ENCODE peak calls at places on chromosomes 7 and 10, in eight cellular contexts. One of them, this sample, is unnamed.

GRCh38 chr10:61732635-61733278 is 70.0 kb downstream of the CABCOCO1 start:
- DNase-seq in spleen: no peak
- DNase-seq in brain microvascular endothelial cell: no peak
- DNase-seq in astrocyte: no peak
- DNase-seq in GM23248: no peak
- DNase-seq in mesendoderm: no peak
- DNase-seq in AG09309: no peak
- DNase-seq in HCT116: no peak
- DNase-seq in this sample: no peak

GRCh38 chr7:149257146-149257545 is 4.8 kb upstream of the ZNF783 start:
- DNase-seq in spleen: no peak
- DNase-seq in brain microvascular endothelial cell: no peak
- DNase-seq in astrocyte: no peak
- DNase-seq in GM23248: peak; percentile 67
- DNase-seq in mesendoderm: no peak
- DNase-seq in AG09309: no peak
- DNase-seq in HCT116: no peak
- DNase-seq in this sample: no peak

GRCh38 chr7:20581956-20582355 is 33.5 kb upstream of the ABCB5 start:
- DNase-seq in spleen: no peak
- DNase-seq in brain microvascular endothelial cell: no peak
- DNase-seq in astrocyte: no peak
- DNase-seq in GM23248: no peak
- DNase-seq in mesendoderm: no peak
- DNase-seq in AG09309: no peak
- DNase-seq in HCT116: no peak
- DNase-seq in this sample: no peak

GRCh38 chr7:131306777-131307176 is 20.9 kb upstream of the MKLN1 start:
- DNase-seq in spleen: no peak
- DNase-seq in brain microvascular endothelial cell: no peak
- DNase-seq in astrocyte: no peak
- DNase-seq in GM23248: no peak
- DNase-seq in mesendoderm: no peak
- DNase-seq in AG09309: no peak
- DNase-seq in HCT116: no peak
- DNase-seq in this sample: no peak

GRCh38 chr7:71488308-71488707 is 356.4 kb downstream of the GALNT17 start:
- DNase-seq in spleen: no peak
- DNase-seq in brain microvascular endothelial cell: peak; percentile 22
- DNase-seq in astrocyte: peak; percentile 64
- DNase-seq in GM23248: peak; percentile 39
- DNase-seq in mesendoderm: no peak
- DNase-seq in AG09309: no peak
- DNase-seq in HCT116: no peak
- DNase-seq in this sample: no peak

GRCh38 chr10:71505366-71505760 is 108.6 kb downstream of the CDH23 start:
- DNase-seq in spleen: peak; percentile 53
- DNase-seq in brain microvascular endothelial cell: no peak
- DNase-seq in astrocyte: no peak
- DNase-seq in GM23248: no peak
- DNase-seq in mesendoderm: no peak
- DNase-seq in AG09309: no peak
- DNase-seq in HCT116: no peak
- DNase-seq in this sample: no peak

GRCh38 chr10:58963723-58964124 is 212.7 kb upstream of the PHYHIPL start:
- DNase-seq in spleen: no peak
- DNase-seq in brain microvascular endothelial cell: no peak
- DNase-seq in astrocyte: no peak
- DNase-seq in GM23248: no peak
- DNase-seq in mesendoderm: peak; percentile 60
- DNase-seq in AG09309: no peak
- DNase-seq in HCT116: no peak
- DNase-seq in this sample: no peak

GRCh38 chr7:41428330-41428729 is 274.6 kb downstream of the INHBA start:
- DNase-seq in spleen: no peak
- DNase-seq in brain microvascular endothelial cell: no peak
- DNase-seq in astrocyte: no peak
- DNase-seq in GM23248: peak; percentile 12
- DNase-seq in mesendoderm: no peak
- DNase-seq in AG09309: no peak
- DNase-seq in HCT116: no peak
- DNase-seq in this sample: no peak

GRCh38 chr7:84783161-84783803 is 403.6 kb downstream of the SEMA3D start:
- DNase-seq in spleen: no peak
- DNase-seq in brain microvascular endothelial cell: no peak
- DNase-seq in astrocyte: peak; percentile 3
- DNase-seq in GM23248: peak; percentile 30
- DNase-seq in mesendoderm: no peak
- DNase-seq in AG09309: no peak
- DNase-seq in HCT116: no peak
- DNase-seq in this sample: no peak

GRCh38 chr10:5588603-5589002 is 63.8 kb downstream of the CALML3 start:
- DNase-seq in spleen: no peak
- DNase-seq in brain microvascular endothelial cell: no peak
- DNase-seq in astrocyte: no peak
- DNase-seq in GM23248: no peak
- DNase-seq in mesendoderm: no peak
- DNase-seq in AG09309: no peak
- DNase-seq in HCT116: no peak
- DNase-seq in this sample: no peak

GRCh38 chr10:8158439-8159071 is 104.1 kb downstream of the GATA3 start:
- DNase-seq in spleen: no peak
- DNase-seq in brain microvascular endothelial cell: no peak
- DNase-seq in astrocyte: peak; percentile 23
- DNase-seq in GM23248: no peak
- DNase-seq in mesendoderm: no peak
- DNase-seq in AG09309: no peak
- DNase-seq in HCT116: no peak
- DNase-seq in this sample: no peak

GRCh38 chr10:18005781-18006456 is 54.2 kb downstream of the SLC39A12 start:
- DNase-seq in spleen: no peak
- DNase-seq in brain microvascular endothelial cell: peak; percentile 83
- DNase-seq in astrocyte: peak; percentile 79
- DNase-seq in GM23248: peak; percentile 66
- DNase-seq in mesendoderm: no peak
- DNase-seq in AG09309: no peak
- DNase-seq in HCT116: no peak
- DNase-seq in this sample: no peak

GRCh38 chr7:140197938-140198337 is 21.2 kb upstream of the KDM7A start:
- DNase-seq in spleen: no peak
- DNase-seq in brain microvascular endothelial cell: no peak
- DNase-seq in astrocyte: no peak
- DNase-seq in GM23248: no peak
- DNase-seq in mesendoderm: no peak
- DNase-seq in AG09309: no peak
- DNase-seq in HCT116: no peak
- DNase-seq in this sample: no peak

GRCh38 chr10:11359849-11360248 is 251.6 kb downstream of the USP6NL start:
- DNase-seq in spleen: no peak
- DNase-seq in brain microvascular endothelial cell: no peak
- DNase-seq in astrocyte: no peak
- DNase-seq in GM23248: no peak
- DNase-seq in mesendoderm: no peak
- DNase-seq in AG09309: no peak
- DNase-seq in HCT116: no peak
- DNase-seq in this sample: no peak

GRCh38 chr10:24826022-24826421 is 102.3 kb upstream of the ARHGAP21 start:
- DNase-seq in spleen: no peak
- DNase-seq in brain microvascular endothelial cell: peak; percentile 53
- DNase-seq in astrocyte: peak; percentile 61
- DNase-seq in GM23248: peak; percentile 84
- DNase-seq in mesendoderm: no peak
- DNase-seq in AG09309: peak; percentile 44
- DNase-seq in HCT116: no peak
- DNase-seq in this sample: no peak

GRCh38 chr10:129341131-129341530 is 125.9 kb upstream of the MGMT start:
- DNase-seq in spleen: no peak
- DNase-seq in brain microvascular endothelial cell: no peak
- DNase-seq in astrocyte: no peak
- DNase-seq in GM23248: no peak
- DNase-seq in mesendoderm: no peak
- DNase-seq in AG09309: no peak
- DNase-seq in HCT116: no peak
- DNase-seq in this sample: no peak

GRCh38 chr10:93342346-93342745 is 139.8 kb downstream of the MYOF start:
- DNase-seq in spleen: no peak
- DNase-seq in brain microvascular endothelial cell: no peak
- DNase-seq in astrocyte: no peak
- DNase-seq in GM23248: peak; percentile 20
- DNase-seq in mesendoderm: no peak
- DNase-seq in AG09309: no peak
- DNase-seq in HCT116: no peak
- DNase-seq in this sample: no peak

GRCh38 chr7:69996132-69996531 is 397.9 kb downstream of the AUTS2 start:
- DNase-seq in spleen: no peak
- DNase-seq in brain microvascular endothelial cell: no peak
- DNase-seq in astrocyte: no peak
- DNase-seq in GM23248: no peak
- DNase-seq in mesendoderm: no peak
- DNase-seq in AG09309: no peak
- DNase-seq in HCT116: no peak
- DNase-seq in this sample: no peak

GRCh38 chr7:30168800-30169584 is 34.2 kb downstream of the MTURN start:
- DNase-seq in spleen: no peak
- DNase-seq in brain microvascular endothelial cell: peak; percentile 88
- DNase-seq in astrocyte: peak; percentile 91
- DNase-seq in GM23248: peak; percentile 97
- DNase-seq in mesendoderm: peak; percentile 51
- DNase-seq in AG09309: peak; percentile 81
- DNase-seq in HCT116: no peak
- DNase-seq in this sample: peak; percentile 82

DNA sequence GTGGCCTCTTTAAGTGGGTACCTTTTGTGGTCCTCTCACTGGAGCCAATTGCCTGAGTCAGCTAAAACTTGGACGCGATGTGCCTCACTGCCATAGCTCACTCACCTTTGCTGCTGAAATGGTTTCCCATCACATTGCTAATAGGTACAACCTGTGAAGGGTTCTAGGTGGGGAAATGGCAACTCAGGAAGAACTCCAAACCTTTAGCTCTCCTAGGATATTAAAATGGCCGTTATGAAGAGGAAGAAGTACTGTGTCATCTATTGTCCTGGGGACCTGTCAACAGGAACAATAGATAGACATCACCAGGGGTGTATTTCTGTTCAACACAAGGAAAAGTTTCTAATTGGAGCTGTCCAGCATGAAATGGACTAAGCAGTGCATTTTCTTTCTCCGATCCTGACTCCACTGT is 1.2 kb upstream of the ZNF655 start:
- DNase-seq in spleen: no peak
- DNase-seq in brain microvascular endothelial cell: no peak
- DNase-seq in astrocyte: no peak
- DNase-seq in GM23248: peak; percentile 40
- DNase-seq in mesendoderm: no peak
- DNase-seq in AG09309: no peak
- DNase-seq in HCT116: no peak
- DNase-seq in this sample: no peak
- H3K4me3 ChIP-seq in spleen: peak overlapping the region; percentile 62
- H3K4me3 ChIP-seq in brain microvascular endothelial cell: peak overlapping the region; percentile 95
- H3K4me3 ChIP-seq in astrocyte: peak overlapping the region; percentile 91
- H3K4me3 ChIP-seq in GM23248: peak overlapping the region; percentile 96
- H3K4me3 ChIP-seq in mesendoderm: no peak overlapping the region
- H3K4me3 ChIP-seq in AG09309: no peak overlapping the region
- H3K4me3 ChIP-seq in HCT116: peak overlapping the region; percentile 90
- H3K4me3 ChIP-seq in this sample: peak overlapping the region; percentile 94

GRCh38 chr7:5695037-5695708 is 86.3 kb downstream of the RNF216 start:
- DNase-seq in spleen: peak; percentile 88
- DNase-seq in brain microvascular endothelial cell: peak; percentile 85
- DNase-seq in astrocyte: peak; percentile 97
- DNase-seq in GM23248: peak; percentile 90
- DNase-seq in mesendoderm: no peak
- DNase-seq in AG09309: no peak
- DNase-seq in HCT116: no peak
- DNase-seq in this sample: peak; percentile 88

GRCh38 chr7:5692112-5692844 is 89.2 kb downstream of the RNF216 start:
- DNase-seq in spleen: peak; percentile 79
- DNase-seq in brain microvascular endothelial cell: peak; percentile 97
- DNase-seq in astrocyte: peak; percentile 97
- DNase-seq in GM23248: peak; percentile 99
- DNase-seq in mesendoderm: no peak
- DNase-seq in AG09309: peak; percentile 96
- DNase-seq in HCT116: no peak
- DNase-seq in this sample: peak; percentile 98

GRCh38 chr7:5692845-5693278 is 88.6 kb downstream of the RNF216 start:
- DNase-seq in spleen: no peak
- DNase-seq in brain microvascular endothelial cell: peak; percentile 73
- DNase-seq in astrocyte: peak; percentile 70
- DNase-seq in GM23248: peak; percentile 85
- DNase-seq in mesendoderm: no peak
- DNase-seq in AG09309: no peak
- DNase-seq in HCT116: no peak
- DNase-seq in this sample: no peak

GRCh38 chr7:5694221-5694754 is 87.2 kb downstream of the RNF216 start:
- DNase-seq in spleen: no peak
- DNase-seq in brain microvascular endothelial cell: peak; percentile 75
- DNase-seq in astrocyte: peak; percentile 96
- DNase-seq in GM23248: peak; percentile 94
- DNase-seq in mesendoderm: no peak
- DNase-seq in AG09309: peak; percentile 54
- DNase-seq in HCT116: no peak
- DNase-seq in this sample: peak; percentile 83

GRCh38 chr7:5693529-5693928 is 87.9 kb downstream of the RNF216 start:
- DNase-seq in spleen: peak; percentile 83
- DNase-seq in brain microvascular endothelial cell: peak; percentile 56
- DNase-seq in astrocyte: no peak
- DNase-seq in GM23248: peak; percentile 62
- DNase-seq in mesendoderm: no peak
- DNase-seq in AG09309: no peak
- DNase-seq in HCT116: no peak
- DNase-seq in this sample: peak; percentile 75
- H3K4me3 ChIP-seq in spleen: no peak overlapping the region
- H3K4me3 ChIP-seq in brain microvascular endothelial cell: no peak overlapping the region
- H3K4me3 ChIP-seq in astrocyte: peak overlapping the region; percentile 51
- H3K4me3 ChIP-seq in GM23248: peak overlapping the region; percentile 53
- H3K4me3 ChIP-seq in mesendoderm: no peak overlapping the region
- H3K4me3 ChIP-seq in AG09309: no peak overlapping the region
- H3K4me3 ChIP-seq in HCT116: no peak overlapping the region
- H3K4me3 ChIP-seq in this sample: peak overlapping the region; percentile 33

DNA sequence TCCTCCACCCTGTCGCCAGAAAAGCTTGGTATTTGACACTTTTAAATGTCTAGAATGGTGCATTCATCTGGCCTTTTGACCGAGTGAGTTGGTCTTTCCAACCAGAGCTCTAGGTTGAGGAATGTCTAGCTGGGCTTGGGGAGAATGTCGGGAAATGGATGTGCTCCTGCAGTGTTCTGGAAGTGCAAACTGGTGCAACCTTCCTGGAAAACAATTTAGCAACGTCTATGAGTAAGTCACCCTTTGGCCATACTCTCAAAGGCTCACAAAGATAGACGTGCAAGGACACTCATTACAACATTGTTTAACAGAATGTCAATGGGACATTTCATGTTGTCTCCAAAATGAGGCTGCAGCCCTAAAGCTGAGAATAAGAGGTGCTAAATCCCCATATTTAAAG is 12.2 kb upstream of the NMT2 start:
- DNase-seq in spleen: no peak
- DNase-seq in brain microvascular endothelial cell: no peak
- DNase-seq in astrocyte: no peak
- DNase-seq in GM23248: peak; percentile 54
- DNase-seq in mesendoderm: no peak
- DNase-seq in AG09309: peak; percentile 64
- DNase-seq in HCT116: no peak
- DNase-seq in this sample: no peak
- H3K4me3 ChIP-seq in spleen: no peak overlapping the region
- H3K4me3 ChIP-seq in brain microvascular endothelial cell: no peak overlapping the region
- H3K4me3 ChIP-seq in astrocyte: no peak overlapping the region
- H3K4me3 ChIP-seq in GM23248: no peak overlapping the region
- H3K4me3 ChIP-seq in mesendoderm: no peak overlapping the region
- H3K4me3 ChIP-seq in AG09309: no peak overlapping the region
- H3K4me3 ChIP-seq in HCT116: no peak overlapping the region
- H3K4me3 ChIP-seq in this sample: no peak overlapping the region

GRCh38 chr7:6258440-6259182 is 13.8 kb downstream of the CYTH3 start:
- DNase-seq in spleen: no peak
- DNase-seq in brain microvascular endothelial cell: peak; percentile 80
- DNase-seq in astrocyte: peak; percentile 85
- DNase-seq in GM23248: peak; percentile 91
- DNase-seq in mesendoderm: peak; percentile 79
- DNase-seq in AG09309: no peak
- DNase-seq in HCT116: no peak
- DNase-seq in this sample: no peak
- H3K4me3 ChIP-seq in spleen: no peak overlapping the region
- H3K4me3 ChIP-seq in brain microvascular endothelial cell: no peak overlapping the region
- H3K4me3 ChIP-seq in astrocyte: no peak overlapping the region
- H3K4me3 ChIP-seq in GM23248: peak overlapping the region; percentile 44
- H3K4me3 ChIP-seq in mesendoderm: no peak overlapping the region
- H3K4me3 ChIP-seq in AG09309: no peak overlapping the region
- H3K4me3 ChIP-seq in HCT116: no peak overlapping the region
- H3K4me3 ChIP-seq in this sample: no peak overlapping the region